ENCODE peak calls at places on chromosomes 6 and 20, in ten cellular contexts. One of them, this sample, is unnamed.

GRCh38 chr6:111057074-111057752 is 30.1 kb upstream of the SLC16A10 start:
- DNase-seq in mucosa of gallbladder: no peak
- DNase-seq in T-helper 2 cell: peak; percentile 2
- DNase-seq in left ventricle myocardium inferior: no peak
- DNase-seq in HAP-1: peak; percentile 62
- DNase-seq in GM12865: peak; percentile 41
- DNase-seq in NCI-H2081 treated with DMSO at 0.1 percent for 48 hours: no peak
- DNase-seq in activated T-helper 1 cell treated with Interleukin-2 at 50 U/mL for 16 hours: no peak
- DNase-seq in T-helper 1 cell: no peak
- DNase-seq in Kasumi-1: peak; percentile 90
- DNase-seq in this sample: peak; percentile 38

GRCh38 chr6:25397406-25397805 is 118.2 kb downstream of the CARMIL1 start:
- DNase-seq in mucosa of gallbladder: no peak
- DNase-seq in T-helper 2 cell: no peak
- DNase-seq in left ventricle myocardium inferior: no peak
- DNase-seq in HAP-1: peak; percentile 19
- DNase-seq in GM12865: no peak
- DNase-seq in NCI-H2081 treated with DMSO at 0.1 percent for 48 hours: no peak
- DNase-seq in activated T-helper 1 cell treated with Interleukin-2 at 50 U/mL for 16 hours: no peak
- DNase-seq in T-helper 1 cell: no peak
- DNase-seq in Kasumi-1: no peak
- DNase-seq in this sample: no peak

GRCh38 chr20:49483018-49483705 is 694 bp upstream of the KCNB1 start:
- DNase-seq in mucosa of gallbladder: no peak
- DNase-seq in T-helper 2 cell: no peak
- DNase-seq in left ventricle myocardium inferior: no peak
- DNase-seq in HAP-1: no peak
- DNase-seq in GM12865: no peak
- DNase-seq in NCI-H2081 treated with DMSO at 0.1 percent for 48 hours: no peak
- DNase-seq in activated T-helper 1 cell treated with Interleukin-2 at 50 U/mL for 16 hours: no peak
- DNase-seq in T-helper 1 cell: no peak
- DNase-seq in Kasumi-1: no peak
- DNase-seq in this sample: peak; percentile 37

GRCh38 chr20:38412877-38413577 is 22.1 kb downstream of the SNHG17 start:
- DNase-seq in mucosa of gallbladder: no peak
- DNase-seq in T-helper 2 cell: no peak
- DNase-seq in left ventricle myocardium inferior: no peak
- DNase-seq in HAP-1: no peak
- DNase-seq in GM12865: no peak
- DNase-seq in NCI-H2081 treated with DMSO at 0.1 percent for 48 hours: no peak
- DNase-seq in activated T-helper 1 cell treated with Interleukin-2 at 50 U/mL for 16 hours: no peak
- DNase-seq in T-helper 1 cell: no peak
- DNase-seq in Kasumi-1: no peak
- DNase-seq in this sample: no peak

GRCh38 chr20:32191873-32192272 is 15.7 kb downstream of the PLAGL2 start:
- DNase-seq in mucosa of gallbladder: no peak
- DNase-seq in T-helper 2 cell: no peak
- DNase-seq in left ventricle myocardium inferior: no peak
- DNase-seq in HAP-1: no peak
- DNase-seq in GM12865: no peak
- DNase-seq in NCI-H2081 treated with DMSO at 0.1 percent for 48 hours: no peak
- DNase-seq in activated T-helper 1 cell treated with Interleukin-2 at 50 U/mL for 16 hours: no peak
- DNase-seq in T-helper 1 cell: no peak
- DNase-seq in Kasumi-1: no peak
- DNase-seq in this sample: no peak

GRCh38 chr6:105936972-105937371 is 149.2 kb upstream of the PRDM1 start:
- DNase-seq in mucosa of gallbladder: no peak
- DNase-seq in T-helper 2 cell: no peak
- DNase-seq in left ventricle myocardium inferior: no peak
- DNase-seq in HAP-1: no peak
- DNase-seq in GM12865: no peak
- DNase-seq in NCI-H2081 treated with DMSO at 0.1 percent for 48 hours: no peak
- DNase-seq in activated T-helper 1 cell treated with Interleukin-2 at 50 U/mL for 16 hours: no peak
- DNase-seq in T-helper 1 cell: no peak
- DNase-seq in Kasumi-1: no peak
- DNase-seq in this sample: no peak

GRCh38 chr20:52994184-52994970 is 22.2 kb downstream of the TSHZ2 start:
- DNase-seq in mucosa of gallbladder: no peak
- DNase-seq in T-helper 2 cell: no peak
- DNase-seq in left ventricle myocardium inferior: no peak
- DNase-seq in HAP-1: no peak
- DNase-seq in GM12865: no peak
- DNase-seq in NCI-H2081 treated with DMSO at 0.1 percent for 48 hours: no peak
- DNase-seq in activated T-helper 1 cell treated with Interleukin-2 at 50 U/mL for 16 hours: no peak
- DNase-seq in T-helper 1 cell: no peak
- DNase-seq in Kasumi-1: no peak
- DNase-seq in this sample: no peak

GRCh38 chr20:13336308-13337089 is 115.4 kb downstream of the ISM1 start:
- DNase-seq in mucosa of gallbladder: no peak
- DNase-seq in T-helper 2 cell: no peak
- DNase-seq in left ventricle myocardium inferior: no peak
- DNase-seq in HAP-1: no peak
- DNase-seq in GM12865: no peak
- DNase-seq in NCI-H2081 treated with DMSO at 0.1 percent for 48 hours: no peak
- DNase-seq in activated T-helper 1 cell treated with Interleukin-2 at 50 U/mL for 16 hours: no peak
- DNase-seq in T-helper 1 cell: no peak
- DNase-seq in Kasumi-1: no peak
- DNase-seq in this sample: no peak

GRCh38 chr20:41457173-41457857 is 90.7 kb upstream of the EMILIN3 start:
- DNase-seq in mucosa of gallbladder: no peak
- DNase-seq in T-helper 2 cell: no peak
- DNase-seq in left ventricle myocardium inferior: no peak
- DNase-seq in HAP-1: no peak
- DNase-seq in GM12865: no peak
- DNase-seq in NCI-H2081 treated with DMSO at 0.1 percent for 48 hours: no peak
- DNase-seq in activated T-helper 1 cell treated with Interleukin-2 at 50 U/mL for 16 hours: no peak
- DNase-seq in T-helper 1 cell: no peak
- DNase-seq in Kasumi-1: no peak
- DNase-seq in this sample: no peak

GRCh38 chr6:19032486-19033295 is 645.5 kb downstream of the RNF144B start:
- DNase-seq in mucosa of gallbladder: no peak
- DNase-seq in T-helper 2 cell: no peak
- DNase-seq in left ventricle myocardium inferior: no peak
- DNase-seq in HAP-1: no peak
- DNase-seq in GM12865: no peak
- DNase-seq in NCI-H2081 treated with DMSO at 0.1 percent for 48 hours: no peak
- DNase-seq in activated T-helper 1 cell treated with Interleukin-2 at 50 U/mL for 16 hours: no peak
- DNase-seq in T-helper 1 cell: no peak
- DNase-seq in Kasumi-1: no peak
- DNase-seq in this sample: no peak

GRCh38 chr6:99933129-99933528 is 60.9 kb downstream of the MCHR2 start:
- DNase-seq in mucosa of gallbladder: no peak
- DNase-seq in T-helper 2 cell: no peak
- DNase-seq in left ventricle myocardium inferior: no peak
- DNase-seq in HAP-1: no peak
- DNase-seq in GM12865: no peak
- DNase-seq in NCI-H2081 treated with DMSO at 0.1 percent for 48 hours: no peak
- DNase-seq in activated T-helper 1 cell treated with Interleukin-2 at 50 U/mL for 16 hours: no peak
- DNase-seq in T-helper 1 cell: no peak
- DNase-seq in Kasumi-1: no peak
- DNase-seq in this sample: no peak

GRCh38 chr6:5728726-5729434 is 277.8 kb downstream of the NRN1 start:
- DNase-seq in mucosa of gallbladder: no peak
- DNase-seq in T-helper 2 cell: no peak
- DNase-seq in left ventricle myocardium inferior: no peak
- DNase-seq in HAP-1: no peak
- DNase-seq in GM12865: no peak
- DNase-seq in NCI-H2081 treated with DMSO at 0.1 percent for 48 hours: peak; percentile 25
- DNase-seq in activated T-helper 1 cell treated with Interleukin-2 at 50 U/mL for 16 hours: no peak
- DNase-seq in T-helper 1 cell: no peak
- DNase-seq in Kasumi-1: no peak
- DNase-seq in this sample: peak; percentile 28

GRCh38 chr6:117381749-117382148 is 44.0 kb downstream of the ROS1 start:
- DNase-seq in mucosa of gallbladder: no peak
- DNase-seq in T-helper 2 cell: no peak
- DNase-seq in left ventricle myocardium inferior: no peak
- DNase-seq in HAP-1: no peak
- DNase-seq in GM12865: no peak
- DNase-seq in NCI-H2081 treated with DMSO at 0.1 percent for 48 hours: no peak
- DNase-seq in activated T-helper 1 cell treated with Interleukin-2 at 50 U/mL for 16 hours: no peak
- DNase-seq in T-helper 1 cell: no peak
- DNase-seq in Kasumi-1: no peak
- DNase-seq in this sample: no peak

GRCh38 chr20:47603260-47603659 is 101.6 kb downstream of the NCOA3 start:
- DNase-seq in mucosa of gallbladder: no peak
- DNase-seq in T-helper 2 cell: no peak
- DNase-seq in left ventricle myocardium inferior: no peak
- DNase-seq in HAP-1: no peak
- DNase-seq in GM12865: no peak
- DNase-seq in NCI-H2081 treated with DMSO at 0.1 percent for 48 hours: no peak
- DNase-seq in activated T-helper 1 cell treated with Interleukin-2 at 50 U/mL for 16 hours: no peak
- DNase-seq in T-helper 1 cell: no peak
- DNase-seq in Kasumi-1: no peak
- DNase-seq in this sample: no peak

GRCh38 chr20:51481311-51481997 is 61.1 kb downstream of the NFATC2 start:
- DNase-seq in mucosa of gallbladder: no peak
- DNase-seq in T-helper 2 cell: peak; percentile 32
- DNase-seq in left ventricle myocardium inferior: no peak
- DNase-seq in HAP-1: no peak
- DNase-seq in GM12865: peak; percentile 71
- DNase-seq in NCI-H2081 treated with DMSO at 0.1 percent for 48 hours: no peak
- DNase-seq in activated T-helper 1 cell treated with Interleukin-2 at 50 U/mL for 16 hours: peak; percentile 31
- DNase-seq in T-helper 1 cell: no peak
- DNase-seq in Kasumi-1: no peak
- DNase-seq in this sample: no peak

GRCh38 chr20:40702504-40702903 is 13.5 kb upstream of the MAFB start:
- DNase-seq in mucosa of gallbladder: no peak
- DNase-seq in T-helper 2 cell: no peak
- DNase-seq in left ventricle myocardium inferior: no peak
- DNase-seq in HAP-1: no peak
- DNase-seq in GM12865: no peak
- DNase-seq in NCI-H2081 treated with DMSO at 0.1 percent for 48 hours: no peak
- DNase-seq in activated T-helper 1 cell treated with Interleukin-2 at 50 U/mL for 16 hours: no peak
- DNase-seq in T-helper 1 cell: no peak
- DNase-seq in Kasumi-1: peak; percentile 18
- DNase-seq in this sample: no peak

GRCh38 chr20:11755071-11755881 is 162.4 kb upstream of the BTBD3 start:
- DNase-seq in mucosa of gallbladder: no peak
- DNase-seq in T-helper 2 cell: no peak
- DNase-seq in left ventricle myocardium inferior: no peak
- DNase-seq in HAP-1: peak; percentile 4
- DNase-seq in GM12865: no peak
- DNase-seq in NCI-H2081 treated with DMSO at 0.1 percent for 48 hours: no peak
- DNase-seq in activated T-helper 1 cell treated with Interleukin-2 at 50 U/mL for 16 hours: no peak
- DNase-seq in T-helper 1 cell: no peak
- DNase-seq in Kasumi-1: no peak
- DNase-seq in this sample: no peak

GRCh38 chr6:26594730-26595632 is 1.8 kb upstream of the ABT1 start:
- DNase-seq in mucosa of gallbladder: no peak
- DNase-seq in T-helper 2 cell: no peak
- DNase-seq in left ventricle myocardium inferior: no peak
- DNase-seq in HAP-1: peak; percentile 65
- DNase-seq in GM12865: peak; percentile 85
- DNase-seq in NCI-H2081 treated with DMSO at 0.1 percent for 48 hours: peak; percentile 14
- DNase-seq in activated T-helper 1 cell treated with Interleukin-2 at 50 U/mL for 16 hours: no peak
- DNase-seq in T-helper 1 cell: no peak
- DNase-seq in Kasumi-1: peak; percentile 19
- DNase-seq in this sample: no peak

GRCh38 chr6:26044140-26045045 is 42.8 kb upstream of the HFE start:
- DNase-seq in mucosa of gallbladder: peak; percentile 28
- DNase-seq in T-helper 2 cell: no peak
- DNase-seq in left ventricle myocardium inferior: peak; percentile 44
- DNase-seq in HAP-1: no peak
- DNase-seq in GM12865: peak; percentile 67
- DNase-seq in NCI-H2081 treated with DMSO at 0.1 percent for 48 hours: no peak
- DNase-seq in activated T-helper 1 cell treated with Interleukin-2 at 50 U/mL for 16 hours: no peak
- DNase-seq in T-helper 1 cell: peak; percentile 38
- DNase-seq in Kasumi-1: no peak
- DNase-seq in this sample: no peak

GRCh38 chr6:44059359-44060342 is 67.6 kb downstream of the MRPL14 start:
- DNase-seq in mucosa of gallbladder: peak; percentile 47
- DNase-seq in T-helper 2 cell: no peak
- DNase-seq in left ventricle myocardium inferior: peak; percentile 66
- DNase-seq in HAP-1: no peak
- DNase-seq in GM12865: no peak
- DNase-seq in NCI-H2081 treated with DMSO at 0.1 percent for 48 hours: no peak
- DNase-seq in activated T-helper 1 cell treated with Interleukin-2 at 50 U/mL for 16 hours: no peak
- DNase-seq in T-helper 1 cell: no peak
- DNase-seq in Kasumi-1: no peak
- DNase-seq in this sample: no peak

GRCh38 chr6:159061805-159062563 is 17.2 kb upstream of the TAGAP start:
- DNase-seq in mucosa of gallbladder: no peak
- DNase-seq in T-helper 2 cell: no peak
- DNase-seq in left ventricle myocardium inferior: no peak
- DNase-seq in HAP-1: no peak
- DNase-seq in GM12865: peak; percentile 42
- DNase-seq in NCI-H2081 treated with DMSO at 0.1 percent for 48 hours: no peak
- DNase-seq in activated T-helper 1 cell treated with Interleukin-2 at 50 U/mL for 16 hours: no peak
- DNase-seq in T-helper 1 cell: no peak
- DNase-seq in Kasumi-1: peak; percentile 91
- DNase-seq in this sample: peak; percentile 34

GRCh38 chr6:79630883-79631799 is at the start of gene SH3BGRL2:
- DNase-seq in mucosa of gallbladder: peak; percentile 94
- DNase-seq in T-helper 2 cell: no peak
- DNase-seq in left ventricle myocardium inferior: peak; percentile 74
- DNase-seq in HAP-1: peak; percentile 82
- DNase-seq in GM12865: peak; percentile 64
- DNase-seq in NCI-H2081 treated with DMSO at 0.1 percent for 48 hours: no peak
- DNase-seq in activated T-helper 1 cell treated with Interleukin-2 at 50 U/mL for 16 hours: no peak
- DNase-seq in T-helper 1 cell: no peak
- DNase-seq in Kasumi-1: peak; percentile 70
- DNase-seq in this sample: peak; percentile 81

GRCh38 chr20:43914697-43915208 is at the start of gene TOX2:
- DNase-seq in mucosa of gallbladder: no peak
- DNase-seq in T-helper 2 cell: no peak
- DNase-seq in left ventricle myocardium inferior: peak; percentile 44
- DNase-seq in HAP-1: peak; percentile 31
- DNase-seq in GM12865: peak; percentile 68
- DNase-seq in NCI-H2081 treated with DMSO at 0.1 percent for 48 hours: no peak
- DNase-seq in activated T-helper 1 cell treated with Interleukin-2 at 50 U/mL for 16 hours: peak; percentile 21
- DNase-seq in T-helper 1 cell: no peak
- DNase-seq in Kasumi-1: no peak
- DNase-seq in this sample: peak; percentile 89

GRCh38 chr6:42197574-42198362 is 3.0 kb upstream of the GUCA1B start:
- DNase-seq in mucosa of gallbladder: no peak
- DNase-seq in T-helper 2 cell: no peak
- DNase-seq in left ventricle myocardium inferior: no peak
- DNase-seq in HAP-1: no peak
- DNase-seq in GM12865: no peak
- DNase-seq in NCI-H2081 treated with DMSO at 0.1 percent for 48 hours: no peak
- DNase-seq in activated T-helper 1 cell treated with Interleukin-2 at 50 U/mL for 16 hours: no peak
- DNase-seq in T-helper 1 cell: no peak
- DNase-seq in Kasumi-1: peak; percentile 42
- DNase-seq in this sample: no peak

GRCh38 chr6:148999921-149000589 is 253.2 kb downstream of the UST start:
- DNase-seq in mucosa of gallbladder: peak; percentile 66
- DNase-seq in T-helper 2 cell: no peak
- DNase-seq in left ventricle myocardium inferior: peak; percentile 75
- DNase-seq in HAP-1: no peak
- DNase-seq in GM12865: no peak
- DNase-seq in NCI-H2081 treated with DMSO at 0.1 percent for 48 hours: no peak
- DNase-seq in activated T-helper 1 cell treated with Interleukin-2 at 50 U/mL for 16 hours: no peak
- DNase-seq in T-helper 1 cell: no peak
- DNase-seq in Kasumi-1: peak; percentile 90
- DNase-seq in this sample: no peak

GRCh38 chr6:105568751-105569150 is 165.9 kb upstream of the PREP start:
- DNase-seq in mucosa of gallbladder: no peak
- DNase-seq in T-helper 2 cell: no peak
- DNase-seq in left ventricle myocardium inferior: no peak
- DNase-seq in HAP-1: no peak
- DNase-seq in GM12865: no peak
- DNase-seq in NCI-H2081 treated with DMSO at 0.1 percent for 48 hours: no peak
- DNase-seq in activated T-helper 1 cell treated with Interleukin-2 at 50 U/mL for 16 hours: no peak
- DNase-seq in T-helper 1 cell: no peak
- DNase-seq in Kasumi-1: no peak
- DNase-seq in this sample: no peak

GRCh38 chr6:110528051-110528929 is 51.9 kb upstream of the SLC22A16 start:
- DNase-seq in mucosa of gallbladder: peak; percentile 67
- DNase-seq in T-helper 2 cell: peak; percentile 15
- DNase-seq in left ventricle myocardium inferior: no peak
- DNase-seq in HAP-1: peak; percentile 71
- DNase-seq in GM12865: peak; percentile 70
- DNase-seq in NCI-H2081 treated with DMSO at 0.1 percent for 48 hours: no peak
- DNase-seq in activated T-helper 1 cell treated with Interleukin-2 at 50 U/mL for 16 hours: peak; percentile 7
- DNase-seq in T-helper 1 cell: peak; percentile 29
- DNase-seq in Kasumi-1: peak; percentile 86
- DNase-seq in this sample: peak; percentile 61

GRCh38 chr6:14791525-14791924 is 454.3 kb upstream of the JARID2 start:
- DNase-seq in mucosa of gallbladder: no peak
- DNase-seq in T-helper 2 cell: no peak
- DNase-seq in left ventricle myocardium inferior: no peak
- DNase-seq in HAP-1: no peak
- DNase-seq in GM12865: no peak
- DNase-seq in NCI-H2081 treated with DMSO at 0.1 percent for 48 hours: no peak
- DNase-seq in activated T-helper 1 cell treated with Interleukin-2 at 50 U/mL for 16 hours: no peak
- DNase-seq in T-helper 1 cell: no peak
- DNase-seq in Kasumi-1: no peak
- DNase-seq in this sample: no peak

This sample was measured in GM13977.